ENCODE peak calls at places on chromosomes 3 and 15, in ten cellular contexts. I, C, A, Y, X, R, M, U, H and Q are unnamed samples.

GRCh38 chr3:184011937-184012889 is 5.5 kb downstream of the ABCC5 start:
- DNase-seq in M (no peak), U (no peak), R (no peak), C (no peak), I (no peak), X (no peak), A (no peak), H (no peak), Y (no peak), Q (no peak)

GRCh38 chr3:159762238-159762637 is 226.4 kb upstream of the IL12A start:
- DNase-seq in C (no peak), X (no peak), M (no peak), A (no peak), R (no peak), U (no peak), Y (no peak), I (no peak), H (no peak), Q (no peak)

GRCh38 chr3:183762304-183762703 is 63.1 kb downstream of the MAP6D1 start:
- DNase-seq in C (no peak), U (no peak), X (no peak), M (no peak), R (no peak), H (no peak), A (no peak), I (no peak), Y (no peak), Q (no peak)

GRCh38 chr3:50442940-50443579 is 60.4 kb downstream of the CACNA2D2 start:
- DNase-seq in I (no peak), C (no peak), Y (no peak), X (no peak), R (no peak), M (no peak), U (no peak), H (no peak), A (no peak), Q (no peak)

GRCh38 chr15:67003586-67003985 is 61.8 kb upstream of the SMAD3 start:
- DNase-seq in M (no peak), Y (no peak), I (no peak), R (no peak), U (no peak), X (no peak), H (no peak), C (no peak), A (no peak), Q (no peak)

GRCh38 chr3:187066228-187066995 is 72.9 kb downstream of the RPL39L start:
- DNase-seq in X (no peak), M (peak), R (no peak), Y (no peak), H (peak), I (no peak), C (no peak), A (no peak), U (peak), Q (no peak)

GRCh38 chr3:21573291-21573690 is 177.7 kb downstream of the ZNF385D start:
- DNase-seq in C (peak), I (no peak), U (no peak), X (no peak), H (no peak), Y (no peak), R (no peak), A (no peak), M (no peak), Q (no peak)

GRCh38 chr15:51751687-51752683 is 588 bp downstream of the TMOD2 start:
- DNase-seq in A (no peak), C (no peak), U (peak), I (no peak), M (peak), X (no peak), H (peak), R (peak), Y (no peak), Q (peak)

GRCh38 chr15:27853624-27854455 is 245.3 kb downstream of the OCA2 start:
- DNase-seq in R (no peak), Y (no peak), H (no peak), C (no peak), M (no peak), I (no peak), A (no peak), U (no peak), X (peak), Q (no peak)

GRCh38 chr3:9569054-9569453 is 15.4 kb upstream of the LHFPL4 start:
- DNase-seq in H (no peak), I (no peak), X (no peak), M (no peak), U (no peak), R (no peak), C (no peak), A (no peak), Y (no peak), Q (no peak)

GRCh38 chr15:101296418-101297405 is 1.7 kb upstream of the SNRPA1 start:
- DNase-seq in H (no peak), U (no peak), X (peak), R (no peak), C (peak), Y (no peak), A (no peak), M (no peak), I (no peak), Q (no peak)

GRCh38 chr15:67880651-67881182 is 40.9 kb upstream of the RNU6-1 start:
- DNase-seq in U (no peak), C (no peak), R (no peak), A (no peak), X (no peak), I (no peak), Y (no peak), H (no peak), M (peak), Q (no peak)

GRCh38 chr3:51679318-51679717 is 8.3 kb downstream of the TEX264 start:
- DNase-seq in Y (no peak), U (no peak), X (no peak), C (no peak), A (no peak), R (no peak), M (no peak), I (no peak), H (no peak), Q (peak)

GRCh38 chr3:184335661-184336483 is 1.5 kb upstream of the FAM131A start:
- DNase-seq in H (peak), I (peak), R (peak), X (no peak), Y (peak), M (peak), A (no peak), C (peak), U (peak), Q (peak)

GRCh38 chr15:91476861-91477260 is 376.6 kb upstream of the SLCO3A1 start:
- DNase-seq in A (no peak), U (no peak), X (no peak), H (no peak), M (no peak), Y (no peak), R (no peak), I (no peak), C (no peak), Q (no peak)

GRCh38 chr3:36969540-36970432 is 23.1 kb downstream of the EPM2AIP1 start:
- DNase-seq in M (peak), X (peak), Y (no peak), U (peak), C (peak), A (peak), I (no peak), H (peak), R (no peak), Q (no peak)

GRCh38 chr3:12247411-12247810 is 41.5 kb upstream of the PPARG start:
- DNase-seq in I (no peak), Y (no peak), R (no peak), X (no peak), U (no peak), A (no peak), H (no peak), M (no peak), C (no peak), Q (no peak)

GRCh38 chr15:58545307-58546065 is 113.7 kb downstream of the LIPC start:
- DNase-seq in A (no peak), I (no peak), U (no peak), H (no peak), Y (no peak), X (no peak), M (no peak), R (no peak), C (no peak), Q (no peak)

GRCh38 chr15:39498642-39499041 is 82.2 kb upstream of the THBS1 start:
- DNase-seq in C (no peak), Y (no peak), M (no peak), H (no peak), I (no peak), A (no peak), X (no peak), U (no peak), R (no peak), Q (no peak)

DNA sequence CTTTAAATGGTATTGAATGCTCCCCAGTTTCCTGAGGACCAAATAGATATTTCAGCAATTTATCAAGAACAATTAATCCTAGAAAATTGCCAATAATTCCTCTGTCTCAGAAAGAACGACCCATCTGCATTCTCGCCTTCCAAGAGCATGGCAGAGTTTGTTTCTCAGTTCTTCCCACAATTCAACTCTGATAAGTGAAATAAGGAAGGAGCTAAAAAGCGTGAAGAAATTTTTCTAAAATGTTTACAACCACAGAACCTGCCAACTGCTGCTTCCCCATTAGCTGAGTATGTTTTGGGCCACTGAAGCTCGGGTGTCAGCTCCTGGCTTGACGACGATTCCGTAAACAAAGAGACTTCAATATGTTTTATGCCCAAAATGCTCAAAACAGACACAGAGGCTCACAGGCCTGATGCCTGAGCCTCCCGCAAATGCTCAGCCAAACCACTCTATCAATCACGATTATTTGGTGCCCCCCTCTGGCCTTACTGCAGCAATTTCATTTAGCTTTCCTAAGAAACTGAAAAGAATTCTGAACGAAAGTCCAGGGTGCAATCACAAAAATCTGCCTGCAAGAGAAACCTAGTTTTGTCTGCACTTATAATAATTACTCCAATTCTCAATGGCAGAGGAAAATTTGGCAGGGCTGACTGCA is 259.2 kb upstream of the CCDC54 start:
- DNase-seq in Y (peak), R (no peak), U (peak), M (peak), I (peak), H (peak), C (peak), A (no peak), X (no peak), Q (no peak)
- TF ChIP-seq CTCF in Y (peak), R (peak), U (no peak), M (peak), I (no peak), H (peak), C (peak), A (peak), X (peak), Q (peak)

DNA sequence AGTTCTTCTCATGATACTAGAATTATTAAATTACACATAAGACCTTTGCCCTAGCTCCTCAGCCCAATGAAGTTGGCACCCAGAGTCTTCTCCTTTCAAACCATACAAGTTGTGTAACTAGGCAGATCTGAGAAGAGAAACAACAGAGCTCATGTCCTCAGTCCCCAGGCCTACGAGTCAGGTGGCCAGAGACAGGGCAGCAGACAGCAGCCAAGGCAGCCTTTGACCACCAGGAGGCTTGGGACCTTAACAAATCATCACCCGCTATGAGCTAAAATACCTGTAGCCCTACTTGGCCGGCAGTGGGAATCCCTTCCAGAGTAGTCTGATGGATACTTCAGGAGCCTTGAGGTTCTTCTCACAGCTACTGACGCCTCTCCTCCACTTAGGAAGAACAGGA is 18.3 kb downstream of the STIMATE start:
- DNase-seq in A (no peak), Y (no peak), C (no peak), U (no peak), R (no peak), X (no peak), H (no peak), I (no peak), M (no peak), Q (no peak)
- TF ChIP-seq CTCF in A (no peak), Y (no peak), C (no peak), U (no peak), R (no peak), X (no peak), H (no peak), I (no peak), M (no peak), Q (no peak)

GRCh38 chr3:38576131-38577088 is 73.1 kb downstream of the SCN5A start:
- DNase-seq in I (no peak), X (no peak), A (no peak), H (no peak), U (no peak), C (no peak), R (peak), Y (no peak), M (no peak), Q (no peak)
- TF ChIP-seq CTCF in I (no peak), X (no peak), A (no peak), H (no peak), U (no peak), C (no peak), R (no peak), Y (no peak), M (no peak), Q (no peak)

GRCh38 chr15:48806151-48806550 is 4.7 kb downstream of the CEP152 start:
- DNase-seq in C (no peak), A (no peak), R (no peak), U (peak), Y (no peak), I (no peak), X (no peak), M (peak), H (peak), Q (no peak)

GRCh38 chr15:48810414-48811324 is at the start of gene CEP152:
- DNase-seq in X (peak), H (peak), M (peak), U (peak), C (peak), I (peak), R (peak), Y (peak), A (peak), Q (peak)

GRCh38 chr15:48811325-48811938 is 563 bp upstream of the CEP152 start:
- DNase-seq in M (no peak), U (no peak), I (no peak), H (no peak), A (no peak), X (no peak), C (no peak), Y (no peak), R (no peak), Q (no peak)
- TF ChIP-seq CTCF in M (no peak), U (no peak), I (no peak), H (no peak), A (no peak), X (peak), C (no peak), Y (no peak), R (peak), Q (no peak)

GRCh38 chr3:127754411-127755304 is 67.7 kb downstream of the MGLL start:
- DNase-seq in R (no peak), I (no peak), U (no peak), Y (no peak), A (peak), M (no peak), C (no peak), X (peak), H (peak), Q (no peak)

GRCh38 chr3:127753898-127754410 is 68.4 kb downstream of the MGLL start:
- DNase-seq in A (no peak), H (peak), U (no peak), M (no peak), X (peak), Y (no peak), R (no peak), C (no peak), I (no peak), Q (no peak)

GRCh38 chr3:127757979-127758378 is 64.3 kb downstream of the MGLL start:
- DNase-seq in X (peak), I (no peak), U (no peak), Y (no peak), R (no peak), M (no peak), A (no peak), C (no peak), H (no peak), Q (no peak)

GRCh38 chr3:127753338-127753737 is 69.0 kb downstream of the MGLL start:
- DNase-seq in R (no peak), H (peak), U (no peak), X (peak), C (no peak), Y (no peak), M (no peak), I (no peak), A (no peak), Q (no peak)

DNA sequence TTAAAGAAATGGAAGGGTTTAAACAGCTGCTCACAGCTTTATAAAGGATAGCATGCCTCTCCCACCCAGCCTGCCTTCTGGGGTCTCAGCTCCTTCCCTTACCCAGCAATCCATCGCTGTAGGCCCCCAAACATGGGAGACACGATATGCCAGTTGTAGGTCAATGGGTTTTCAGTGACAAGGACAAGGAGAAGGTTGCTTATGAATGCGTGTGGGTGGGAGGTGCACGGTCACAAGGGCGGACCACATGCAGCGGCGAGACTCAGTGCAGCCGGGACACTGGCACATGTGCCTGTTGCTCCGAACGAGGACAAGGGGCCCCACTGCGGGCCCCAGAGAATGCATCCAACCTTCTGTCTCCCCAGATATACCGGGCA is 67.0 kb downstream of the MGLL start:
- DNase-seq in U (no peak), A (no peak), C (no peak), H (peak), I (no peak), R (no peak), X (peak), Y (no peak), M (no peak), Q (no peak)
- TF ChIP-seq CTCF in U (no peak), A (no peak), C (no peak), H (no peak), I (no peak), R (no peak), X (no peak), Y (no peak), M (no peak), Q (no peak)

GRCh38 chr3:190083631-190084030 is 37.1 kb downstream of the P3H2 start:
- DNase-seq in I (no peak), R (no peak), U (no peak), C (no peak), Y (no peak), M (no peak), X (no peak), H (no peak), A (no peak), Q (no peak)

GRCh38 chr3:190077646-190078045 is 43.1 kb downstream of the P3H2 start:
- DNase-seq in R (no peak), M (no peak), H (no peak), C (no peak), U (no peak), I (no peak), Y (no peak), A (no peak), X (no peak), Q (no peak)

GRCh38 chr3:190084983-190085382 is 35.7 kb downstream of the P3H2 start:
- DNase-seq in X (no peak), I (no peak), H (no peak), U (no peak), R (no peak), Y (no peak), A (no peak), M (no peak), C (no peak), Q (no peak)

GRCh38 chr3:190076601-190077444 is 43.9 kb downstream of the P3H2 start:
- DNase-seq in R (no peak), U (no peak), Y (no peak), X (peak), I (peak), A (no peak), H (no peak), C (peak), M (no peak), Q (no peak)

DNA sequence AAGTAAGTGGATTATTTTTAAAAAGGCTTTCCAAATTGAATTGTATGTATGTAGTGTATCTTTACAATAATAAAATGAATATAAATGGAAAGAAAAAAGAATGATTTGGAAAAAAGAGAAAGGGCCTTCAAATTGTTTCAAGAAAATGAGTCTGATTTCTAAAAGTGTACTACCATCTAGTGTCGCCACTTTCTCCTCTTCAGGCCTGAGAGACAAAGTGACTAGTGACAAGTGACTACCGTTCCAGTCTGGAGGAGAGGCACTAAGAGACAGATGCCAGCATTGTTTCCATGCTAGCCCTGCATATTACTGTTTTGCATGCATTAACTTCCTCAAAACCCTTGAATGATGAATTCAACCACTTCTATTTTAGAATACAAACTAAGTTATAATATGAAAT is 39.3 kb downstream of the P3H2 start:
- DNase-seq in R (no peak), Y (no peak), A (no peak), U (no peak), I (no peak), H (no peak), M (no peak), X (no peak), C (no peak), Q (no peak)
- TF ChIP-seq CTCF in R (no peak), Y (no peak), A (no peak), U (no peak), I (no peak), H (no peak), M (peak), X (no peak), C (no peak), Q (no peak)

GRCh38 chr3:191244242-191244867 is 45.3 kb downstream of the OSTN start:
- DNase-seq in Y (no peak), X (no peak), A (no peak), I (no peak), C (no peak), R (no peak), H (no peak), U (peak), M (no peak), Q (no peak)
- TF ChIP-seq CTCF in Y (peak), X (peak), A (peak), I (no peak), C (no peak), R (peak), H (peak), U (peak), M (peak), Q (peak)